ENCODE peak calls at places on chromosomes 6 and 20, in four cellular contexts. One of them, this sample, is unnamed.

GRCh38 chr6:147579667-147580066 is 71.2 kb downstream of the SAMD5 start:
- DNase-seq in GM12878: no peak
- DNase-seq in GM12891: no peak
- DNase-seq in stomach: no peak
- DNase-seq in this sample: no peak

GRCh38 chr6:112163295-112164257 is 76.2 kb downstream of the FAM229B start:
- DNase-seq in GM12878: peak; percentile 7
- DNase-seq in GM12891: peak; percentile 39
- DNase-seq in stomach: peak; percentile 83
- DNase-seq in this sample: peak; percentile 34

GRCh38 chr20:43383026-43383795 is 74.5 kb upstream of the SRSF6 start:
- DNase-seq in GM12878: no peak
- DNase-seq in GM12891: no peak
- DNase-seq in stomach: no peak
- DNase-seq in this sample: no peak

GRCh38 chr6:9140181-9140580 is 704.8 kb upstream of the SLC35B3 start:
- DNase-seq in GM12878: no peak
- DNase-seq in GM12891: no peak
- DNase-seq in stomach: peak; percentile 57
- DNase-seq in this sample: no peak

GRCh38 chr6:99148111-99148510 is 200.4 kb upstream of the FBXL4 start:
- DNase-seq in GM12878: no peak
- DNase-seq in GM12891: no peak
- DNase-seq in stomach: no peak
- DNase-seq in this sample: no peak

GRCh38 chr20:50199703-50200102 is 9.1 kb downstream of the CEBPB start:
- DNase-seq in GM12878: no peak
- DNase-seq in GM12891: no peak
- DNase-seq in stomach: no peak
- DNase-seq in this sample: no peak

GRCh38 chr6:139370047-139370706 is 4.3 kb downstream of the CITED2 start:
- DNase-seq in GM12878: no peak
- DNase-seq in GM12891: no peak
- DNase-seq in stomach: no peak
- DNase-seq in this sample: no peak

GRCh38 chr6:79031821-79032590 is 46.0 kb downstream of the PHIP start:
- DNase-seq in GM12878: no peak
- DNase-seq in GM12891: no peak
- DNase-seq in stomach: no peak
- DNase-seq in this sample: no peak

GRCh38 chr6:113734886-113735481 is 122.2 kb upstream of the MARCKS start:
- DNase-seq in GM12878: no peak
- DNase-seq in GM12891: no peak
- DNase-seq in stomach: no peak
- DNase-seq in this sample: no peak

GRCh38 chr6:37657117-37657886 is 40.4 kb downstream of the MDGA1 start:
- DNase-seq in GM12878: no peak
- DNase-seq in GM12891: no peak
- DNase-seq in stomach: peak; percentile 40
- DNase-seq in this sample: no peak

GRCh38 chr6:78701407-78701806 is 165.9 kb upstream of the IRAK1BP1 start:
- DNase-seq in GM12878: no peak
- DNase-seq in GM12891: no peak
- DNase-seq in stomach: no peak
- DNase-seq in this sample: no peak

GRCh38 chr6:158409451-158409850 is 97.2 kb downstream of the TULP4 start:
- DNase-seq in GM12878: no peak
- DNase-seq in GM12891: no peak
- DNase-seq in stomach: no peak
- DNase-seq in this sample: no peak

GRCh38 chr20:15240801-15241200 is 903.4 kb upstream of the FLRT3 start:
- DNase-seq in GM12878: no peak
- DNase-seq in GM12891: no peak
- DNase-seq in stomach: no peak
- DNase-seq in this sample: no peak

GRCh38 chr6:3259491-3259958 is 778 bp downstream of the PSMG4 start:
- DNase-seq in GM12878: no peak
- DNase-seq in GM12891: no peak
- DNase-seq in stomach: peak; percentile 54
- DNase-seq in this sample: peak; percentile 42

GRCh38 chr20:9392892-9393857 is 121.2 kb upstream of the LAMP5 start:
- DNase-seq in GM12878: no peak
- DNase-seq in GM12891: no peak
- DNase-seq in stomach: peak; percentile 67
- DNase-seq in this sample: no peak

GRCh38 chr20:57087102-57087501 is 179.3 kb downstream of the BMP7 start:
- DNase-seq in GM12878: no peak
- DNase-seq in GM12891: no peak
- DNase-seq in stomach: no peak
- DNase-seq in this sample: no peak

GRCh38 chr20:54433653-54434052 is 41.7 kb upstream of the DOK5 start:
- DNase-seq in GM12878: no peak
- DNase-seq in GM12891: no peak
- DNase-seq in stomach: peak; percentile 57
- DNase-seq in this sample: no peak

GRCh38 chr6:33620584-33621395 is at the start of gene ITPR3:
- DNase-seq in GM12878: peak; percentile 28
- DNase-seq in GM12891: peak; percentile 98
- DNase-seq in stomach: peak; percentile 79
- DNase-seq in this sample: peak; percentile 97

GRCh38 chr6:112881027-112881426 is 533.9 kb downstream of the RFPL4B start:
- DNase-seq in GM12878: no peak
- DNase-seq in GM12891: no peak
- DNase-seq in stomach: no peak
- DNase-seq in this sample: no peak

GRCh38 chr6:93295631-93296030 is 123.7 kb downstream of the EPHA7 start:
- DNase-seq in GM12878: no peak
- DNase-seq in GM12891: no peak
- DNase-seq in stomach: no peak
- DNase-seq in this sample: no peak

GRCh38 chr20:2292711-2293110 is 3.1 kb upstream of the TGM3 start:
- DNase-seq in GM12878: no peak
- DNase-seq in GM12891: no peak
- DNase-seq in stomach: no peak
- DNase-seq in this sample: no peak

GRCh38 chr20:6636209-6637159 is 131.0 kb upstream of the BMP2 start:
- DNase-seq in GM12878: no peak
- DNase-seq in GM12891: no peak
- DNase-seq in stomach: no peak
- DNase-seq in this sample: no peak

GRCh38 chr6:36139431-36139830 is 9.1 kb downstream of the MAPK13 start:
- DNase-seq in GM12878: no peak
- DNase-seq in GM12891: no peak
- DNase-seq in stomach: no peak
- DNase-seq in this sample: no peak

GRCh38 chr20:1469925-1470571 is 3.4 kb upstream of the NSFL1C start:
- DNase-seq in GM12878: peak; percentile 39
- DNase-seq in GM12891: no peak
- DNase-seq in stomach: peak; percentile 88
- DNase-seq in this sample: peak; percentile 29

GRCh38 chr6:30136570-30137286 is 788 bp downstream of the TRIM40 start:
- DNase-seq in GM12878: no peak
- DNase-seq in GM12891: no peak
- DNase-seq in stomach: no peak
- DNase-seq in this sample: no peak

GRCh38 chr6:137084865-137085617 is 40.3 kb upstream of the IL20RA start:
- DNase-seq in GM12878: no peak
- DNase-seq in GM12891: no peak
- DNase-seq in stomach: no peak
- DNase-seq in this sample: no peak

GRCh38 chr6:11653028-11653583 is 115.6 kb downstream of the TMEM170B start:
- DNase-seq in GM12878: no peak
- DNase-seq in GM12891: peak; percentile 19
- DNase-seq in stomach: no peak
- DNase-seq in this sample: no peak

GRCh38 chr6:166237611-166238010 is 70.0 kb upstream of the TBXT start:
- DNase-seq in GM12878: no peak
- DNase-seq in GM12891: no peak
- DNase-seq in stomach: no peak
- DNase-seq in this sample: no peak

GRCh38 chr6:39881851-39882566 is 52.3 kb downstream of the MOCS1 start:
- DNase-seq in GM12878: no peak
- DNase-seq in GM12891: no peak
- DNase-seq in stomach: no peak
- DNase-seq in this sample: no peak
- TF ChIP-seq POLR2AphosphoS5 in GM12878: no peak
- TF ChIP-seq POLR2AphosphoS5 in GM12891: no peak
- TF ChIP-seq POLR2AphosphoS5 in stomach: no peak
- TF ChIP-seq POLR2AphosphoS5 in this sample: no peak

DNA sequence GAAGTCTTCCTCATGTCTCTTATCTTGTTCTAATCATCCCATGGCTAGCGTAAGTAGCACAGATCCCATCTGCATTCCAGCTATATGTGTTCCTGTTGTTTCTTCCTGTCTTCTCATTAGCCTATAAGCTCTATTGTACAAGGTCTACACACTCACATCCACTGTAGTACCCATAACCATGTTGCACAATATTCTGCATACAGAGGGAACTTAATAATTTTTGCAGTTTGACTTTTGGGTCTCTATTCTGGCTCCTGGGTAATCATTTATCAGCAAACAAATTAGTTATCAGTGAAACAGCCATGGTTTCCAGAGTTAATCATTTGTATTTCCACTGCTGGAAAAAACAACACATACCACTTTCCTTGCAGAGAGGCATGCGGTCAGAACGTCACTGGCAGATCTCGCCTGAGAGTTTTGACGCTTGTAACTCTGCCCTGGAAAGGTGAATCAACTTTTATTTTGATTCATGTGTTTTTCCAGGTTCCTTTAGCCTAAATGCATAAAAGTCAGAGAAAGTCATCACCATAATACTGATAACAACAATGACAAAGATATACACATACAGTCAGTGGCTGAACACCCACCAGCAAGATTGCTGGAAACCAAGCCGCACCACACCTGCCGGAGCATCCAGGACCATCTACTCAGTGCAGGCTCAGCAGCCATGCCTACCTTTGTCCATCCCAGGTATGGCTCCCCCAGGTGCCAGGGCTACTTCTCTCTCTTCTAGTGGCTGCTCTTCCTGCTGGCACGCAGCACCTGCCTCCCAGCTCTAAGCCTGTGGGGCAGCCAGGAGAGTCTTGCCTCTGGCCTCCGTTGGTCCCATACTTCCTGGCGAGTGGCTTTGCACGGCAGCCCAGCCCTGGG is 158.2 kb downstream of the QRSL1 start:
- DNase-seq in GM12878: no peak
- DNase-seq in GM12891: no peak
- DNase-seq in stomach: peak; percentile 67
- DNase-seq in this sample: no peak
- TF ChIP-seq POLR2A in GM12878: no peak
- TF ChIP-seq POLR2A in GM12891: no peak
- TF ChIP-seq POLR2A in stomach: peak; percentile 16
- TF ChIP-seq POLR2A in this sample: no peak

GRCh38 chr20:34374209-34374749 is 11.2 kb downstream of the ITCH start:
- DNase-seq in GM12878: no peak
- DNase-seq in GM12891: no peak
- DNase-seq in stomach: no peak
- DNase-seq in this sample: no peak

GRCh38 chr20:34375977-34376430 is 12.9 kb downstream of the ITCH start:
- DNase-seq in GM12878: no peak
- DNase-seq in GM12891: no peak
- DNase-seq in stomach: no peak
- DNase-seq in this sample: no peak

GRCh38 chr20:34377072-34377847 is 14.2 kb downstream of the ITCH start:
- DNase-seq in GM12878: peak; percentile 72
- DNase-seq in GM12891: no peak
- DNase-seq in stomach: no peak
- DNase-seq in this sample: no peak
- TF ChIP-seq POLR2AphosphoS5 in GM12878: no peak
- TF ChIP-seq POLR2AphosphoS5 in GM12891: no peak
- TF ChIP-seq POLR2AphosphoS5 in stomach: no peak
- TF ChIP-seq POLR2AphosphoS5 in this sample: no peak

GRCh38 chr6:15526129-15526764 is 136.6 kb downstream of the DTNBP1 start:
- DNase-seq in GM12878: peak; percentile 38
- DNase-seq in GM12891: no peak
- DNase-seq in stomach: no peak
- DNase-seq in this sample: no peak
- TF ChIP-seq POLR2A in GM12878: no peak
- TF ChIP-seq POLR2A in GM12891: peak; percentile 42
- TF ChIP-seq POLR2A in stomach: no peak
- TF ChIP-seq POLR2A in this sample: peak; percentile 32

DNA sequence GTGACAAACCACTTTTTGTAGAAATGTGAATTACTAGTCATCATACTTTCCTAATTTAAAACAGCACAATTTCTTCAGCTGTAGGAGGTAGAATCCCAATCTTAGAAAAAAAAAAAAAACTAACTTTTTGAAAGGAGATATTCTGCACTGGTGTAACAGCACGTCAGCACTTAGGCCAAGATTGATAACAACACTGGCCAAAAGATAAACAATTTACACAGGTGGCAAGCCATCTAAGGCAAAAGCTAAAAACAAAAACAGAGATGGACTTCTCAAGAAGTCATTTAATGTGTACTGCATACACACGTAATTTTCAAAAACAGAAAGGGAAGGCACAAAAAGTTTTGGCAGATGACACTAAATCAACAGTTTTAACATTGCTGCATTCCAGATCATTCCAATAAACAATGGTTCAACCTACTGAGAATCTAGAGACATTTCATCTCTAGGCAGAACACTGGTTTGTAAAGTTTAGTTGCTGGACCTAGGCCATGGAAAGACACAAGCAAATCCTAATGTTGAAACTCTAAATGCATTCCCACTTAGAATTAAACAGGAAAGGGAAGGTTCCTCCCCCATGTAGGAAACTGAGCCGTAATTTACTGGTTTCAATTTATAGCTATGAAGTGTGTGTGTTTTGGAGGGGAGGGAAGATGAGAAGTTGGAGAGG is 1.4 kb downstream of the GCLC start:
- DNase-seq in GM12878: no peak
- DNase-seq in GM12891: no peak
- DNase-seq in stomach: no peak
- DNase-seq in this sample: no peak
- TF ChIP-seq POLR2AphosphoS5 in GM12878: no peak
- TF ChIP-seq POLR2AphosphoS5 in GM12891: no peak
- TF ChIP-seq POLR2AphosphoS5 in stomach: peak; percentile 32
- TF ChIP-seq POLR2AphosphoS5 in this sample: no peak

GRCh38 chr6:15247750-15248450 is 2.0 kb downstream of the JARID2 start:
- DNase-seq in GM12878: no peak
- DNase-seq in GM12891: no peak
- DNase-seq in stomach: peak; percentile 58
- DNase-seq in this sample: peak; percentile 50
- TF ChIP-seq POLR2A in GM12878: no peak
- TF ChIP-seq POLR2A in GM12891: no peak
- TF ChIP-seq POLR2A in stomach: no peak
- TF ChIP-seq POLR2A in this sample: no peak